ENCODE peak calls at places on chromosomes 11 and 22, in ten cellular contexts. U, Z, A, F, O, M, D, J, K and W are unnamed samples.

GRCh38 chr22:43396321-43396933 is 15.4 kb upstream of the MPPED1 start:
- DNase-seq in K (no peak), Z (no peak), D (no peak), O (no peak), A (no peak), F (no peak), J (no peak), M (no peak), U (peak; percentile 29), W (no peak)

GRCh38 chr22:19871845-19872778 is 17.4 kb upstream of the GNB1L start:
- DNase-seq in F (no peak), Z (peak; percentile 14), U (peak; percentile 48), O (no peak), K (no peak), D (peak; percentile 68), M (no peak), A (peak; percentile 15), J (no peak), W (no peak)

GRCh38 chr11:63763506-63764200 is 4.9 kb downstream of the ZFTA start:
- DNase-seq in A (no peak), D (peak; percentile 75), J (no peak), O (peak; percentile 83), K (no peak), Z (no peak), M (peak; percentile 13), F (no peak), U (peak; percentile 61), W (no peak)

GRCh38 chr22:35457729-35458546 is 58.0 kb downstream of the MCM5 start:
- DNase-seq in Z (no peak), D (no peak), F (no peak), O (no peak), M (no peak), J (no peak), A (no peak), U (no peak), K (no peak), W (no peak)

GRCh38 chr11:96254087-96254486 is 88.9 kb downstream of the MAML2 start:
- DNase-seq in K (no peak), F (no peak), Z (no peak), A (no peak), D (no peak), M (no peak), J (no peak), O (peak; percentile 91), U (no peak), W (peak; percentile 45)

GRCh38 chr11:86519064-86519911 is 144.6 kb downstream of the CCDC81 start:
- DNase-seq in M (no peak), A (no peak), O (no peak), U (no peak), J (peak; percentile 57), D (no peak), K (no peak), F (peak; percentile 76), Z (no peak), W (no peak)

GRCh38 chr11:133134561-133135173 is 397.6 kb downstream of the OPCML start:
- DNase-seq in Z (no peak), F (no peak), O (peak; percentile 67), J (no peak), U (peak; percentile 55), D (no peak), A (no peak), K (peak; percentile 28), M (peak; percentile 70), W (peak; percentile 76)

GRCh38 chr11:110076388-110076965 is 16.7 kb upstream of the ZC3H12C start:
- DNase-seq in A (no peak), U (no peak), K (no peak), M (no peak), Z (no peak), J (no peak), D (no peak), F (no peak), O (no peak), W (peak; percentile 49)

GRCh38 chr22:49589811-49590210 is 237.9 kb downstream of the BRD1 start:
- DNase-seq in K (no peak), O (no peak), U (no peak), J (no peak), A (no peak), F (no peak), Z (no peak), M (no peak), D (no peak), W (no peak)

GRCh38 chr11:122703541-122704272 is 48.2 kb downstream of the UBASH3B start:
- DNase-seq in M (no peak), D (no peak), J (no peak), A (no peak), Z (peak; percentile 35), U (no peak), O (no peak), F (no peak), K (no peak), W (no peak)

GRCh38 chr22:28015676-28016601 is 96.9 kb upstream of the PITPNB start:
- DNase-seq in M (no peak), D (no peak), A (peak; percentile 2), Z (no peak), J (no peak), K (no peak), O (no peak), U (peak; percentile 56), F (no peak), W (no peak)

GRCh38 chr11:41431784-41432183 is 27.7 kb downstream of the LRRC4C start:
- DNase-seq in F (no peak), M (peak; percentile 4), U (no peak), A (no peak), Z (no peak), K (no peak), J (no peak), O (no peak), D (no peak), W (no peak)

GRCh38 chr11:115645631-115646271 is 141.5 kb upstream of the CADM1 start:
- DNase-seq in J (no peak), O (no peak), F (no peak), A (no peak), M (peak; percentile 47), K (no peak), D (no peak), U (peak; percentile 71), Z (no peak), W (no peak)

GRCh38 chr22:18968011-18968749 is 32.1 kb upstream of the PRODH start:
- DNase-seq in O (no peak), K (no peak), D (no peak), J (no peak), A (no peak), U (peak; percentile 60), M (peak; percentile 63), Z (peak; percentile 15), F (no peak), W (no peak)

GRCh38 chr11:81987829-81988472 is 745.7 kb downstream of the FAM181B start:
- DNase-seq in D (no peak), A (no peak), F (no peak), J (no peak), O (no peak), U (no peak), Z (no peak), K (no peak), M (no peak), W (no peak)

GRCh38 chr22:28268176-28268575 is 349.1 kb upstream of the PITPNB start:
- DNase-seq in M (no peak), U (no peak), Z (no peak), F (no peak), J (no peak), O (no peak), K (no peak), D (no peak), A (no peak), W (no peak)

GRCh38 chr22:19004471-19004870 is 68.4 kb upstream of the PRODH start:
- DNase-seq in M (no peak), D (no peak), Z (no peak), A (no peak), J (no peak), U (no peak), F (no peak), O (no peak), K (no peak), W (no peak)

GRCh38 chr11:680970-681369 is 14.1 kb downstream of the DEAF1 start:
- DNase-seq in K (no peak), Z (peak; percentile 38), D (no peak), M (no peak), A (no peak), O (no peak), U (no peak), J (no peak), F (no peak), W (no peak)

GRCh38 chr11:12075291-12075690 is 35.1 kb upstream of the MICAL2 start:
- DNase-seq in D (no peak), O (no peak), M (no peak), Z (no peak), A (no peak), U (no peak), F (no peak), K (no peak), J (no peak), W (no peak)

GRCh38 chr11:62855571-62856332 is 16.4 kb upstream of the WDR74 start:
- DNase-seq in Z (peak; percentile 97), F (peak; percentile 98), U (peak; percentile 97), A (peak; percentile 99), J (peak; percentile 86), M (peak; percentile 97), D (peak; percentile 98), K (peak; percentile 97), O (peak; percentile 98), W (peak; percentile 98)

GRCh38 chr11:131898872-131899400 is 528.5 kb downstream of the NTM start:
- DNase-seq in U (no peak), F (no peak), D (no peak), K (no peak), O (no peak), A (no peak), Z (no peak), M (no peak), J (no peak), W (no peak)

GRCh38 chr11:92687724-92688123 is 281.7 kb upstream of the MTNR1B start:
- DNase-seq in K (no peak), U (no peak), D (no peak), O (no peak), M (no peak), J (no peak), A (no peak), Z (no peak), F (no peak), W (no peak)

GRCh38 chr11:61611309-61611708 is 30.4 kb upstream of the SYT7 start:
- DNase-seq in A (no peak), U (no peak), O (no peak), J (no peak), K (no peak), M (no peak), Z (no peak), F (no peak), D (no peak), W (no peak)

GRCh38 chr11:8083088-8083395 is 2.0 kb downstream of the TUB start:
- DNase-seq in F (no peak), D (no peak), J (no peak), O (no peak), K (no peak), M (no peak), A (no peak), Z (no peak), U (no peak), W (no peak)

GRCh38 chr11:121550247-121551132 is 97.7 kb upstream of the SORL1-AS1 start:
- DNase-seq in Z (no peak), F (no peak), A (no peak), K (no peak), J (no peak), M (no peak), U (no peak), D (no peak), O (no peak), W (no peak)